ENCODE peak calls at places on chromosomes 3 and 15, in six cellular contexts. One of them, this sample, is unnamed. For H3K4me1 and H3K36me3, the result is how much of the 10 kb centered on the place peaks cover.

GRCh38 chr3:184144505-184144904 is 9.3 kb downstream of the EIF2B5 start:
- DNase-seq in tibial nerve: no peak
- DNase-seq in ascending aorta: no peak
- DNase-seq in GM23248: no peak
- DNase-seq in CD8-positive, alpha-beta memory T cell: no peak
- DNase-seq in left lung: no peak
- DNase-seq in this sample: no peak

GRCh38 chr15:69032703-69033373 is 18.3 kb downstream of the NOX5 start:
- DNase-seq in CD8-positive, alpha-beta memory T cell: no peak
- DNase-seq in left lung: no peak
- DNase-seq in tibial nerve: no peak
- DNase-seq in GM23248: no peak
- DNase-seq in ascending aorta: no peak
- DNase-seq in this sample: no peak

GRCh38 chr3:56720836-56721235 is 37.8 kb upstream of the TASOR start:
- DNase-seq in CD8-positive, alpha-beta memory T cell: no peak
- DNase-seq in left lung: no peak
- DNase-seq in GM23248: no peak
- DNase-seq in tibial nerve: no peak
- DNase-seq in ascending aorta: no peak
- DNase-seq in this sample: no peak

GRCh38 chr3:127000128-127000527 is 17.2 kb downstream of the PLXNA1 start:
- DNase-seq in left lung: no peak
- DNase-seq in GM23248: no peak
- DNase-seq in ascending aorta: no peak
- DNase-seq in CD8-positive, alpha-beta memory T cell: no peak
- DNase-seq in tibial nerve: no peak
- DNase-seq in this sample: no peak

GRCh38 chr15:94064676-94065313 is 166.6 kb upstream of the MCTP2 start:
- DNase-seq in tibial nerve: no peak
- DNase-seq in ascending aorta: no peak
- DNase-seq in left lung: no peak
- DNase-seq in GM23248: no peak
- DNase-seq in CD8-positive, alpha-beta memory T cell: no peak
- DNase-seq in this sample: no peak

GRCh38 chr15:69926011-69926410 is 171.7 kb downstream of the TLE3 start:
- DNase-seq in tibial nerve: no peak
- DNase-seq in CD8-positive, alpha-beta memory T cell: no peak
- DNase-seq in left lung: no peak
- DNase-seq in GM23248: no peak
- DNase-seq in ascending aorta: no peak
- DNase-seq in this sample: no peak

GRCh38 chr15:69976366-69976994 is 121.2 kb downstream of the TLE3 start:
- DNase-seq in CD8-positive, alpha-beta memory T cell: no peak
- DNase-seq in tibial nerve: peak
- DNase-seq in left lung: no peak
- DNase-seq in GM23248: peak
- DNase-seq in ascending aorta: no peak
- DNase-seq in this sample: peak

GRCh38 chr3:107685383-107685782 is 162.6 kb downstream of the BBX start:
- DNase-seq in tibial nerve: no peak
- DNase-seq in left lung: no peak
- DNase-seq in ascending aorta: no peak
- DNase-seq in GM23248: no peak
- DNase-seq in CD8-positive, alpha-beta memory T cell: no peak
- DNase-seq in this sample: no peak

GRCh38 chr3:115270849-115271248 is 123.8 kb upstream of the ZBTB20 start:
- DNase-seq in GM23248: no peak
- DNase-seq in tibial nerve: no peak
- DNase-seq in ascending aorta: no peak
- DNase-seq in CD8-positive, alpha-beta memory T cell: no peak
- DNase-seq in left lung: no peak
- DNase-seq in this sample: no peak

GRCh38 chr3:52645549-52645948 is 40.2 kb downstream of the PBRM1 start:
- DNase-seq in tibial nerve: no peak
- DNase-seq in GM23248: no peak
- DNase-seq in CD8-positive, alpha-beta memory T cell: no peak
- DNase-seq in left lung: no peak
- DNase-seq in ascending aorta: no peak
- DNase-seq in this sample: no peak

GRCh38 chr3:52650437-52650836 is 35.3 kb downstream of the PBRM1 start:
- DNase-seq in ascending aorta: no peak
- DNase-seq in GM23248: no peak
- DNase-seq in CD8-positive, alpha-beta memory T cell: no peak
- DNase-seq in left lung: no peak
- DNase-seq in tibial nerve: no peak
- DNase-seq in this sample: no peak

GRCh38 chr3:52651592-52651991 is 34.1 kb downstream of the PBRM1 start:
- DNase-seq in left lung: no peak
- DNase-seq in GM23248: no peak
- DNase-seq in ascending aorta: no peak
- DNase-seq in CD8-positive, alpha-beta memory T cell: no peak
- DNase-seq in tibial nerve: no peak
- DNase-seq in this sample: no peak

GRCh38 chr3:52649461-52650210 is 36.1 kb downstream of the PBRM1 start:
- DNase-seq in left lung: no peak
- DNase-seq in tibial nerve: no peak
- DNase-seq in ascending aorta: no peak
- DNase-seq in CD8-positive, alpha-beta memory T cell: no peak
- DNase-seq in GM23248: peak
- DNase-seq in this sample: no peak
- H3K4me3 ChIP-seq in left lung: no peak
- H3K4me3 ChIP-seq in tibial nerve: no peak
- H3K4me3 ChIP-seq in ascending aorta: no peak
- H3K4me3 ChIP-seq in CD8-positive, alpha-beta memory T cell: no peak
- H3K4me3 ChIP-seq in GM23248: peak
- H3K4me3 ChIP-seq in this sample: no peak

GRCh38 chr15:92922405-92923002 is 22.4 kb downstream of the CHD2 start:
- DNase-seq in CD8-positive, alpha-beta memory T cell: no peak
- DNase-seq in GM23248: no peak
- DNase-seq in tibial nerve: no peak
- DNase-seq in ascending aorta: no peak
- DNase-seq in left lung: no peak
- DNase-seq in this sample: no peak
- H3K4me1 ChIP-seq in CD8-positive, alpha-beta memory T cell: half or more
- H3K4me1 ChIP-seq in GM23248: half or more
- H3K4me1 ChIP-seq in tibial nerve: half or more
- H3K4me1 ChIP-seq in ascending aorta: half or more
- H3K4me1 ChIP-seq in left lung: half or more
- H3K4me1 ChIP-seq in this sample: under half

GRCh38 chr3:47089605-47090004 is 74.3 kb downstream of the SETD2 start:
- DNase-seq in tibial nerve: no peak
- DNase-seq in CD8-positive, alpha-beta memory T cell: no peak
- DNase-seq in GM23248: peak
- DNase-seq in ascending aorta: no peak
- DNase-seq in left lung: no peak
- DNase-seq in this sample: no peak

GRCh38 chr3:47096955-47097354 is 67.0 kb downstream of the SETD2 start:
- DNase-seq in tibial nerve: no peak
- DNase-seq in GM23248: peak
- DNase-seq in ascending aorta: no peak
- DNase-seq in left lung: no peak
- DNase-seq in CD8-positive, alpha-beta memory T cell: no peak
- DNase-seq in this sample: no peak

GRCh38 chr3:47092090-47092489 is 71.8 kb downstream of the SETD2 start:
- DNase-seq in GM23248: no peak
- DNase-seq in left lung: no peak
- DNase-seq in CD8-positive, alpha-beta memory T cell: no peak
- DNase-seq in ascending aorta: no peak
- DNase-seq in tibial nerve: no peak
- DNase-seq in this sample: no peak
- H3K36me3 ChIP-seq in GM23248: under half
- H3K36me3 ChIP-seq in left lung: under half
- H3K36me3 ChIP-seq in CD8-positive, alpha-beta memory T cell: under half
- H3K36me3 ChIP-seq in ascending aorta: under half
- H3K36me3 ChIP-seq in tibial nerve: under half
- H3K36me3 ChIP-seq in this sample: under half

DNA sequence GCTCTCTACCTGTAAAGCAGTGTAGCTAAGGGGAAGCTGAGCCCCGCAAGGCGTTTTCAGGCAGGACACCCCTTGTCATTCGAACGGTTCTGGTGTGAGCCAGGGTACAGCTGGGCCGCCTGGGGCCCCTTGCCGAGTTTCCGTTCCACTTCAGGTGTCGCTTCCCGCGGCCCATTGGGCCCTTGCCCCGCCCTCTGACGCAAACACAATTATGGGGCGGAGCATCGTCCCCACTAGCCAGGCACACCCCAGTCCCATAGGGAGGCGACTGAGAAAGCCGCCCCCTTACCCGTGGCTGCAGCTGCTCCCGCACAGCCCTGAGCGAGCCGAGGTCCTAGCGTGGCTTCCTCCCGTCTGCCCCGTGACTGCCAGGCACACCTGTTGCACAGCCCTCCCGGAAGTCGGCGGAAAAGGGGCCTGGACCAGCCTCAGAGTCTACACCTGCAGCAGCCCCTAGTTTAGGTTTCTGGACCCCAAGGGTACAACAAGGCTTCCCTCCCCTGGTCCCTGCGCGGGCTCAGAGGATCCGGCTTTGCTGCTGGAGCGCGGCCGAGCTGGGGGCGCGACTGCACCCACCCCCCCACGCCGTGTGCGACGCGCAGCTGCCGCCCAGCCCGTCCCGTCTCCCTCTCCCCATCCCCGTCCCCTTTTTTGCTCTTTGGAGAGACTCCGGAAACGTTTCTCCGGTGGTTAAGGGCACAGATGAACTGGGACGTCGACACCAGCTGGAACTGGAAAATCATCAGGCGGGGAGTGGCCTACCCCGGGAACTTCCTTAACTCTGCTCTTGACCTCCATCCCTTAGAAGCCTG is at the start of gene PLSCR2:
- DNase-seq in ascending aorta: peak
- DNase-seq in left lung: peak
- DNase-seq in tibial nerve: peak
- DNase-seq in GM23248: peak
- DNase-seq in CD8-positive, alpha-beta memory T cell: peak
- DNase-seq in this sample: peak
- H3K4me3 ChIP-seq in ascending aorta: peak
- H3K4me3 ChIP-seq in left lung: peak
- H3K4me3 ChIP-seq in tibial nerve: peak
- H3K4me3 ChIP-seq in GM23248: peak
- H3K4me3 ChIP-seq in CD8-positive, alpha-beta memory T cell: peak
- H3K4me3 ChIP-seq in this sample: peak

GRCh38 chr3:194833511-194833910 is 147.8 kb downstream of the FAM43A start:
- DNase-seq in left lung: no peak
- DNase-seq in ascending aorta: no peak
- DNase-seq in GM23248: no peak
- DNase-seq in tibial nerve: no peak
- DNase-seq in CD8-positive, alpha-beta memory T cell: no peak
- DNase-seq in this sample: no peak

GRCh38 chr3:194830401-194830800 is 144.7 kb downstream of the FAM43A start:
- DNase-seq in CD8-positive, alpha-beta memory T cell: no peak
- DNase-seq in GM23248: no peak
- DNase-seq in tibial nerve: no peak
- DNase-seq in left lung: no peak
- DNase-seq in ascending aorta: no peak
- DNase-seq in this sample: no peak

GRCh38 chr3:194832346-194833104 is 146.8 kb downstream of the FAM43A start:
- DNase-seq in left lung: no peak
- DNase-seq in CD8-positive, alpha-beta memory T cell: no peak
- DNase-seq in tibial nerve: no peak
- DNase-seq in ascending aorta: no peak
- DNase-seq in GM23248: no peak
- DNase-seq in this sample: no peak

GRCh38 chr3:194828926-194829325 is 143.2 kb downstream of the FAM43A start:
- DNase-seq in left lung: no peak
- DNase-seq in GM23248: no peak
- DNase-seq in tibial nerve: no peak
- DNase-seq in CD8-positive, alpha-beta memory T cell: no peak
- DNase-seq in ascending aorta: no peak
- DNase-seq in this sample: no peak

GRCh38 chr3:194830978-194831377 is 145.3 kb downstream of the FAM43A start:
- DNase-seq in left lung: no peak
- DNase-seq in CD8-positive, alpha-beta memory T cell: no peak
- DNase-seq in tibial nerve: no peak
- DNase-seq in GM23248: no peak
- DNase-seq in ascending aorta: no peak
- DNase-seq in this sample: no peak
- H3K4me1 ChIP-seq in left lung: under half
- H3K4me1 ChIP-seq in CD8-positive, alpha-beta memory T cell: under half
- H3K4me1 ChIP-seq in tibial nerve: under half
- H3K4me1 ChIP-seq in GM23248: under half
- H3K4me1 ChIP-seq in ascending aorta: under half
- H3K4me1 ChIP-seq in this sample: under half

This sample was measured in CD8-positive, alpha-beta T cell.